ENCODE peak calls at places on chromosomes 3 and 15, in seven cellular contexts. One of them, this sample, is unnamed.

GRCh38 chr3:54600441-54601204 is 327.2 kb downstream of the LRTM1 start:
- DNase-seq in tibial artery: no peak
- DNase-seq in esophagus squamous epithelium: no peak
- DNase-seq in fibroblast of lung: no peak
- DNase-seq in transverse colon: no peak
- DNase-seq in pancreas: no peak
- DNase-seq in heart left ventricle: peak
- DNase-seq in this sample: no peak

GRCh38 chr15:87477759-87478687 is 778.5 kb downstream of the NTRK3 start:
- DNase-seq in tibial artery: peak
- DNase-seq in esophagus squamous epithelium: no peak
- DNase-seq in fibroblast of lung: peak
- DNase-seq in transverse colon: no peak
- DNase-seq in pancreas: peak
- DNase-seq in heart left ventricle: peak
- DNase-seq in this sample: peak

GRCh38 chr15:40398413-40398873 is 7.2 kb upstream of the IVD start:
- DNase-seq in tibial artery: no peak
- DNase-seq in esophagus squamous epithelium: no peak
- DNase-seq in fibroblast of lung: no peak
- DNase-seq in transverse colon: peak
- DNase-seq in pancreas: no peak
- DNase-seq in heart left ventricle: no peak
- DNase-seq in this sample: no peak

GRCh38 chr3:20405731-20406130 is 219.7 kb upstream of the SGO1 start:
- DNase-seq in tibial artery: no peak
- DNase-seq in esophagus squamous epithelium: no peak
- DNase-seq in fibroblast of lung: peak
- DNase-seq in transverse colon: no peak
- DNase-seq in pancreas: no peak
- DNase-seq in heart left ventricle: no peak
- DNase-seq in this sample: peak

GRCh38 chr3:18868911-18869689 is 279.2 kb upstream of the KCNH8 start:
- DNase-seq in tibial artery: no peak
- DNase-seq in esophagus squamous epithelium: no peak
- DNase-seq in fibroblast of lung: no peak
- DNase-seq in transverse colon: no peak
- DNase-seq in pancreas: no peak
- DNase-seq in heart left ventricle: no peak
- DNase-seq in this sample: no peak

GRCh38 chr15:91678003-91678402 is 175.5 kb upstream of the SLCO3A1 start:
- DNase-seq in tibial artery: no peak
- DNase-seq in esophagus squamous epithelium: no peak
- DNase-seq in fibroblast of lung: no peak
- DNase-seq in transverse colon: no peak
- DNase-seq in pancreas: no peak
- DNase-seq in heart left ventricle: no peak
- DNase-seq in this sample: no peak

GRCh38 chr3:37962906-37963486 is 27.6 kb upstream of the VILL start:
- DNase-seq in tibial artery: no peak
- DNase-seq in esophagus squamous epithelium: no peak
- DNase-seq in fibroblast of lung: no peak
- DNase-seq in transverse colon: no peak
- DNase-seq in pancreas: no peak
- DNase-seq in heart left ventricle: no peak
- DNase-seq in this sample: no peak

GRCh38 chr3:72818915-72819314 is 29.3 kb downstream of the SHQ1 start:
- DNase-seq in tibial artery: no peak
- DNase-seq in esophagus squamous epithelium: no peak
- DNase-seq in fibroblast of lung: peak
- DNase-seq in transverse colon: no peak
- DNase-seq in pancreas: no peak
- DNase-seq in heart left ventricle: no peak
- DNase-seq in this sample: no peak

GRCh38 chr3:159236306-159236705 is 434.5 kb downstream of the MFSD1 start:
- DNase-seq in tibial artery: no peak
- DNase-seq in esophagus squamous epithelium: no peak
- DNase-seq in fibroblast of lung: peak
- DNase-seq in transverse colon: no peak
- DNase-seq in pancreas: no peak
- DNase-seq in heart left ventricle: no peak
- DNase-seq in this sample: no peak

GRCh38 chr3:189845069-189845468 is 213.9 kb downstream of the TP63 start:
- DNase-seq in tibial artery: no peak
- DNase-seq in esophagus squamous epithelium: no peak
- DNase-seq in fibroblast of lung: no peak
- DNase-seq in transverse colon: no peak
- DNase-seq in pancreas: no peak
- DNase-seq in heart left ventricle: no peak
- DNase-seq in this sample: no peak

GRCh38 chr3:111906667-111907066 is 47.6 kb downstream of the PHLDB2 start:
- DNase-seq in tibial artery: no peak
- DNase-seq in esophagus squamous epithelium: no peak
- DNase-seq in fibroblast of lung: peak
- DNase-seq in transverse colon: no peak
- DNase-seq in pancreas: no peak
- DNase-seq in heart left ventricle: no peak
- DNase-seq in this sample: no peak

GRCh38 chr15:65408370-65409283 is 14.1 kb downstream of the IGDCC4 start:
- DNase-seq in tibial artery: no peak
- DNase-seq in esophagus squamous epithelium: no peak
- DNase-seq in fibroblast of lung: peak
- DNase-seq in transverse colon: no peak
- DNase-seq in pancreas: no peak
- DNase-seq in heart left ventricle: no peak
- DNase-seq in this sample: no peak

GRCh38 chr15:95192923-95193322 is 961.6 kb downstream of the MCTP2 start:
- DNase-seq in tibial artery: no peak
- DNase-seq in esophagus squamous epithelium: no peak
- DNase-seq in fibroblast of lung: no peak
- DNase-seq in transverse colon: no peak
- DNase-seq in pancreas: no peak
- DNase-seq in heart left ventricle: no peak
- DNase-seq in this sample: peak

GRCh38 chr3:170367797-170368196 is 10.3 kb downstream of the SKIL start:
- DNase-seq in tibial artery: no peak
- DNase-seq in esophagus squamous epithelium: no peak
- DNase-seq in fibroblast of lung: no peak
- DNase-seq in transverse colon: no peak
- DNase-seq in pancreas: no peak
- DNase-seq in heart left ventricle: no peak
- DNase-seq in this sample: no peak

GRCh38 chr3:170368921-170369320 is 11.4 kb downstream of the SKIL start:
- DNase-seq in tibial artery: no peak
- DNase-seq in esophagus squamous epithelium: no peak
- DNase-seq in fibroblast of lung: no peak
- DNase-seq in transverse colon: no peak
- DNase-seq in pancreas: no peak
- DNase-seq in heart left ventricle: no peak
- DNase-seq in this sample: no peak

GRCh38 chr3:170361711-170362110 is 4.2 kb downstream of the SKIL start:
- DNase-seq in tibial artery: no peak
- DNase-seq in esophagus squamous epithelium: no peak
- DNase-seq in fibroblast of lung: no peak
- DNase-seq in transverse colon: no peak
- DNase-seq in pancreas: no peak
- DNase-seq in heart left ventricle: no peak
- DNase-seq in this sample: no peak

GRCh38 chr3:170363471-170363994 is 6.0 kb downstream of the SKIL start:
- DNase-seq in tibial artery: no peak
- DNase-seq in esophagus squamous epithelium: no peak
- DNase-seq in fibroblast of lung: no peak
- DNase-seq in transverse colon: no peak
- DNase-seq in pancreas: no peak
- DNase-seq in heart left ventricle: no peak
- DNase-seq in this sample: no peak

GRCh38 chr3:170364965-170365364 is 7.5 kb downstream of the SKIL start:
- DNase-seq in tibial artery: no peak
- DNase-seq in esophagus squamous epithelium: no peak
- DNase-seq in fibroblast of lung: no peak
- DNase-seq in transverse colon: no peak
- DNase-seq in pancreas: no peak
- DNase-seq in heart left ventricle: no peak
- DNase-seq in this sample: no peak
- H3K4me3 ChIP-seq in tibial artery: no peak
- H3K4me3 ChIP-seq in esophagus squamous epithelium: no peak
- H3K4me3 ChIP-seq in fibroblast of lung: no peak
- H3K4me3 ChIP-seq in transverse colon: no peak
- H3K4me3 ChIP-seq in pancreas: no peak
- H3K4me3 ChIP-seq in heart left ventricle: no peak
- H3K4me3 ChIP-seq in this sample: no peak

GRCh38 chr15:83200589-83200988 is 7.0 kb downstream of the HDGFL3 start:
- DNase-seq in tibial artery: no peak
- DNase-seq in esophagus squamous epithelium: no peak
- DNase-seq in fibroblast of lung: peak
- DNase-seq in transverse colon: no peak
- DNase-seq in pancreas: no peak
- DNase-seq in heart left ventricle: no peak
- DNase-seq in this sample: no peak
- H3K4me3 ChIP-seq in tibial artery: no peak
- H3K4me3 ChIP-seq in esophagus squamous epithelium: no peak
- H3K4me3 ChIP-seq in fibroblast of lung: no peak
- H3K4me3 ChIP-seq in transverse colon: no peak
- H3K4me3 ChIP-seq in pancreas: no peak
- H3K4me3 ChIP-seq in heart left ventricle: no peak
- H3K4me3 ChIP-seq in this sample: no peak

DNA sequence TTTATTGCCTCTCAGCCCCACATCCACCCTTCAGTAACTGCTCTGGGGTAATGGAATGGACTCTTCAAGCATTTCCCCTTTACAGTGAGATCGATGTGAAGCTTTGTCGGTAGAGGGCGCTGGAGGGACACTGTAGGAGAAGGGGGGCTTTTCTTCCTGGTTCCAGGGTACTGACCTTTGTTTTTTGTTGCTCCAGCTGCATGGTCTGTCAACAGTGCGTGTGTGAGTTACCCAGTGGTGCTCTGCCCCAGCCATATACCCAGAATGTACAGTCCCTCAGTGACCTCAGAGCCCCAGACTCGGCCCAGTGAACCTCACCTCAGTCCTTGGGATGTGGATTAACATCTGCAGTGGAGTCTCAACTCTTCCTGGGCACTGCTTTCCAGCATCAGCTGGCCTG is 180.3 kb upstream of the TSC22D2 start:
- DNase-seq in tibial artery: no peak
- DNase-seq in esophagus squamous epithelium: no peak
- DNase-seq in fibroblast of lung: peak
- DNase-seq in transverse colon: peak
- DNase-seq in pancreas: peak
- DNase-seq in heart left ventricle: peak
- DNase-seq in this sample: no peak
- H3K4me3 ChIP-seq in tibial artery: no peak
- H3K4me3 ChIP-seq in esophagus squamous epithelium: no peak
- H3K4me3 ChIP-seq in fibroblast of lung: no peak
- H3K4me3 ChIP-seq in transverse colon: no peak
- H3K4me3 ChIP-seq in pancreas: no peak
- H3K4me3 ChIP-seq in heart left ventricle: no peak
- H3K4me3 ChIP-seq in this sample: no peak

DNA sequence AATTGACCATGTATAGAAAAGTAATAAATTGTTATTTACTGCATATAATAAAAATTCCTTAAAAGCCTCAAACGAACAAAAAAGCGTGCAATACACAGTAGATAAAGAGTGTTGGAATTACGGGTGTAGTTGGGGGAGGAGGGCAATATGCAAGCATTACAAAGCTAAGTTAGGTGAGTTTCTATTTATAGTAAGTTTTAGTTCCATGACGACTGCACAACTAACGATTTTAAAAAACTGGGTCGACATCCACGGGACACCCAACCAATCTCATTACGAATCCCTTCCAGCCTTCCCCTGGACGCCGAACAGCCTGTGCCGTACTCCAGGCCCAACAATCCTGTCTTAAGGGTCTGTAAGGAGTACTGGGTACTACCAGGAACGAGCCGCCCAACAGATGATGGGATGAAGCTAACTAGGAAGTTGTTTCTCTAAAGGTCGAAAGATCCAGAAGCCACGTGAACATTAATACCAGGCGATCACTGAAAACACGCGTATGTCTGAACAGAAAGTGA is 682 bp downstream of the POLQ start:
- DNase-seq in tibial artery: no peak
- DNase-seq in esophagus squamous epithelium: no peak
- DNase-seq in fibroblast of lung: peak
- DNase-seq in transverse colon: no peak
- DNase-seq in pancreas: no peak
- DNase-seq in heart left ventricle: no peak
- DNase-seq in this sample: no peak
- H3K4me3 ChIP-seq in tibial artery: peak
- H3K4me3 ChIP-seq in esophagus squamous epithelium: peak
- H3K4me3 ChIP-seq in fibroblast of lung: peak
- H3K4me3 ChIP-seq in transverse colon: no peak
- H3K4me3 ChIP-seq in pancreas: peak
- H3K4me3 ChIP-seq in heart left ventricle: peak
- H3K4me3 ChIP-seq in this sample: peak

GRCh38 chr3:127735767-127736693 is 63.3 kb downstream of the ABTB1 start:
- DNase-seq in tibial artery: no peak
- DNase-seq in esophagus squamous epithelium: no peak
- DNase-seq in fibroblast of lung: peak
- DNase-seq in transverse colon: peak
- DNase-seq in pancreas: no peak
- DNase-seq in heart left ventricle: no peak
- DNase-seq in this sample: peak
- H3K4me3 ChIP-seq in tibial artery: no peak
- H3K4me3 ChIP-seq in esophagus squamous epithelium: no peak
- H3K4me3 ChIP-seq in fibroblast of lung: no peak
- H3K4me3 ChIP-seq in transverse colon: no peak
- H3K4me3 ChIP-seq in pancreas: no peak
- H3K4me3 ChIP-seq in heart left ventricle: peak
- H3K4me3 ChIP-seq in this sample: no peak

DNA sequence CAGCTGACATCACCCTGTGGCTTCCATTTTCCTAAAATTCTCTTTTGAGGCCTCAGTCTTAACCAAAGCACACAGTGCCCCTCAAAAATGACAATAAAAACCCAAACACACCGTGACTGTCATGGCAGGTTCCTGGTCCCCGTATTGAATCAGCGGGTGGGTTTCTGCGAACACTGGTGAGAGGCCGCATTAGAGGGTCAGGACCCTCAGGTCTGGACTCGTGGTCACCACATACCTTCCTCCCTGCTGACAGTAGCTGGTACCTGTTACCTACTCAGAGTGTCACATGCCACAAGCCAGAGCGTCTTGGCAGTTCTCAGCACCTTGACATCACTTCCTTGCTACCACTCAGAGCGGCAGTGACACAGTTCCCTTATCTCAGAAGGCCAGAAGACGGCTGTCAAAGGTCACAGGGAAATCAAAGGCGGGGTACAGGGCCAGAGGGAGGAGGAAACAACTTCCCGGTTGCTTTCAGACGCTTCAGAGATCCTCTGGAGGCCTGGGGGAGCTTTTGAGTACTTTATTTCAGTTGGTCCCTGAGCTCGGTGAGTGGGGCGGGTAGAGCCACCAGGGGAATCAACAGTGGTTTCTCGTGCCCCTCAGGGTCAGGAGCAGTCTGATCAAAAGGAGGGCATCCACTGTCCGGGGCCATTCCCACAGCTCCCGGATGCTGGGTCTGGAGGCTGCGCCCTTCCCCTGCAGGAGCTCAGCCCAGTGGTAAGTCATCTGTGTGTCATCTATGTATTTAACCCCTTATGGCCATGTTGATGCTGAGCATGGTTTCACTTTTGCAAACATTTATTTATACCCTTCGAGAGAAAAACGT is at the start of the genes CCR5AS and CCRL2:
- DNase-seq in tibial artery: peak
- DNase-seq in esophagus squamous epithelium: peak
- DNase-seq in fibroblast of lung: peak
- DNase-seq in transverse colon: peak
- DNase-seq in pancreas: peak
- DNase-seq in heart left ventricle: peak
- DNase-seq in this sample: no peak
- H3K4me3 ChIP-seq in tibial artery: peak
- H3K4me3 ChIP-seq in esophagus squamous epithelium: peak
- H3K4me3 ChIP-seq in fibroblast of lung: peak
- H3K4me3 ChIP-seq in transverse colon: no peak
- H3K4me3 ChIP-seq in pancreas: no peak
- H3K4me3 ChIP-seq in heart left ventricle: peak
- H3K4me3 ChIP-seq in this sample: no peak

GRCh38 chr15:81183403-81183760 is 13.3 kb upstream of the IL16 start:
- DNase-seq in tibial artery: no peak
- DNase-seq in esophagus squamous epithelium: no peak
- DNase-seq in fibroblast of lung: no peak
- DNase-seq in transverse colon: no peak
- DNase-seq in pancreas: no peak
- DNase-seq in heart left ventricle: no peak
- DNase-seq in this sample: no peak
- H3K4me3 ChIP-seq in tibial artery: peak
- H3K4me3 ChIP-seq in esophagus squamous epithelium: peak
- H3K4me3 ChIP-seq in fibroblast of lung: no peak
- H3K4me3 ChIP-seq in transverse colon: no peak
- H3K4me3 ChIP-seq in pancreas: no peak
- H3K4me3 ChIP-seq in heart left ventricle: peak
- H3K4me3 ChIP-seq in this sample: no peak

This sample was measured in HFF-Myc.